ENCODE peak calls at places on chromosomes 7 and 10, in six cellular contexts. P, D, V, Z, C and T are unnamed samples.

GRCh38 chr10:117463545-117463920 is 79.0 kb upstream of the EMX2 start:
- DNase-seq in P (no peak), D (no peak), V (no peak), Z (no peak), C (no peak), T (no peak)

GRCh38 chr10:69392481-69393000 is 24.2 kb downstream of the TACR2 start:
- DNase-seq in P (peak; percentile 94), D (peak; percentile 86), V (peak; percentile 92), Z (peak; percentile 95), C (peak; percentile 87), T (peak; percentile 89)

GRCh38 chr7:27171636-27172387 is 2.3 kb downstream of the HOXA10 start:
- DNase-seq in P (peak; percentile 54), D (peak; percentile 38), V (peak; percentile 24), Z (peak; percentile 66), C (no peak), T (no peak)

GRCh38 chr7:43790834-43791233 is 32.4 kb downstream of the BLVRA start:
- DNase-seq in P (no peak), D (no peak), V (no peak), Z (peak; percentile 37), C (no peak), T (no peak)

GRCh38 chr7:28455486-28455885 is 43.2 kb downstream of the CREB5 start:
- DNase-seq in P (no peak), D (no peak), V (no peak), Z (no peak), C (no peak), T (no peak)

GRCh38 chr10:124626759-124627380 is 117.3 kb downstream of the FAM53B start:
- DNase-seq in P (peak; percentile 91), D (no peak), V (no peak), Z (no peak), C (no peak), T (no peak)

GRCh38 chr7:2934211-2934731 is 90.2 kb upstream of the GNA12 start:
- DNase-seq in P (peak; percentile 61), D (no peak), V (peak; percentile 10), Z (peak; percentile 47), C (peak; percentile 75), T (peak; percentile 80)

GRCh38 chr7:140685407-140686087 is 11.0 kb upstream of the NDUFB2 start:
- DNase-seq in P (peak; percentile 50), D (no peak), V (no peak), Z (no peak), C (no peak), T (no peak)

GRCh38 chr7:132226626-132227290 is 349.5 kb downstream of the PLXNA4 start:
- DNase-seq in P (no peak), D (no peak), V (no peak), Z (no peak), C (no peak), T (no peak)

GRCh38 chr10:108653466-108653865 is 1269.8 kb downstream of the XPNPEP1 start:
- DNase-seq in P (no peak), D (no peak), V (no peak), Z (no peak), C (no peak), T (no peak)

GRCh38 chr10:130301026-130301892 is 165.1 kb downstream of the GLRX3 start:
- DNase-seq in P (peak; percentile 94), D (no peak), V (peak; percentile 26), Z (no peak), C (no peak), T (peak; percentile 89)

GRCh38 chr10:24597961-24598360 is 125.7 kb downstream of the ARHGAP21 start:
- DNase-seq in P (no peak), D (no peak), V (no peak), Z (no peak), C (no peak), T (no peak)

GRCh38 chr10:6583447-6583846 is 3.4 kb upstream of the PRKCQ start:
- DNase-seq in P (no peak), D (no peak), V (no peak), Z (no peak), C (no peak), T (no peak)

GRCh38 chr7:142371586-142372377 is 113.9 kb upstream of the PRSS58 start:
- DNase-seq in P (no peak), D (no peak), V (no peak), Z (no peak), C (no peak), T (no peak)

GRCh38 chr10:113895018-113895417 is 40.6 kb downstream of the NHLRC2 start:
- DNase-seq in P (no peak), D (no peak), V (no peak), Z (no peak), C (no peak), T (peak; percentile 61)

GRCh38 chr7:50632561-50633413 is 67.6 kb upstream of the DDC start:
- DNase-seq in P (no peak), D (no peak), V (no peak), Z (no peak), C (peak; percentile 48), T (peak; percentile 70)

GRCh38 chr10:75051308-75051707 is 60.1 kb upstream of the SAMD8 start:
- DNase-seq in P (peak; percentile 13), D (no peak), V (no peak), Z (peak; percentile 8), C (no peak), T (no peak)

GRCh38 chr10:6279540-6280267 is 77.0 kb downstream of the PFKFB3 start:
- DNase-seq in P (no peak), D (no peak), V (no peak), Z (no peak), C (peak; percentile 98), T (peak; percentile 57)

GRCh38 chr10:23437987-23438546 is 808 bp upstream of the OTUD1 start:
- DNase-seq in P (peak; percentile 83), D (no peak), V (no peak), Z (no peak), C (no peak), T (no peak)

GRCh38 chr10:30817541-30817940 is 188.0 kb upstream of the LYZL2 start:
- DNase-seq in P (no peak), D (no peak), V (no peak), Z (no peak), C (no peak), T (no peak)

GRCh38 chr10:80535671-80536360 is 1.9 kb upstream of the SH2D4B start:
- DNase-seq in P (peak; percentile 96), D (peak; percentile 69), V (no peak), Z (peak; percentile 78), C (peak; percentile 82), T (no peak)

GRCh38 chr10:15385552-15386455 is 14.7 kb upstream of the FAM171A1 start:
- DNase-seq in P (no peak), D (no peak), V (no peak), Z (no peak), C (no peak), T (no peak)

GRCh38 chr7:47080816-47081215 is 501.1 kb downstream of the TNS3 start:
- DNase-seq in P (no peak), D (no peak), V (no peak), Z (no peak), C (no peak), T (no peak)

GRCh38 chr10:13158401-13158800 is 3.0 kb upstream of the MCM10 start:
- DNase-seq in P (peak; percentile 81), D (no peak), V (no peak), Z (no peak), C (no peak), T (no peak)

GRCh38 chr10:78672898-78673297 is 395.9 kb upstream of the ZMIZ1 start:
- DNase-seq in P (no peak), D (no peak), V (no peak), Z (no peak), C (no peak), T (no peak)

GRCh38 chr10:130396044-130396443 is 259.9 kb downstream of the GLRX3 start:
- DNase-seq in P (no peak), D (no peak), V (no peak), Z (no peak), C (no peak), T (no peak)

GRCh38 chr7:1493571-1493970 is 10.6 kb downstream of the INTS1 start:
- DNase-seq in P (no peak), D (no peak), V (no peak), Z (no peak), C (no peak), T (no peak)

GRCh38 chr7:2478387-2478760 is 2.2 kb upstream of the GRIFIN start:
- DNase-seq in P (no peak), D (peak; percentile 91), V (peak; percentile 77), Z (peak; percentile 87), C (peak; percentile 43), T (no peak)

GRCh38 chr7:9939171-9939570 is 1034.5 kb upstream of the PHF14 start:
- DNase-seq in P (no peak), D (no peak), V (no peak), Z (no peak), C (no peak), T (no peak)

GRCh38 chr7:9937944-9938631 is 1035.6 kb upstream of the PHF14 start:
- DNase-seq in P (no peak), D (no peak), V (no peak), Z (no peak), C (no peak), T (peak; percentile 18)
- H3K4me3 ChIP-seq in P (no peak overlapping the region), D (no peak overlapping the region), V (no peak overlapping the region), Z (no peak overlapping the region), C (no peak overlapping the region), T (no peak overlapping the region)

GRCh38 chr7:148587076-148587475 is 3.5 kb upstream of the C7orf33 start:
- DNase-seq in P (no peak), D (no peak), V (no peak), Z (no peak), C (no peak), T (no peak)

GRCh38 chr7:148575640-148576411 is 14.7 kb upstream of the C7orf33 start:
- DNase-seq in P (peak; percentile 85), D (peak; percentile 59), V (peak; percentile 68), Z (peak; percentile 75), C (peak; percentile 58), T (peak; percentile 70)

GRCh38 chr7:148584154-148584827 is 6.3 kb upstream of the C7orf33 start:
- DNase-seq in P (no peak), D (no peak), V (no peak), Z (no peak), C (no peak), T (no peak)

GRCh38 chr7:148585399-148585798 is 5.2 kb upstream of the C7orf33 start:
- DNase-seq in P (no peak), D (no peak), V (no peak), Z (no peak), C (no peak), T (no peak)

DNA sequence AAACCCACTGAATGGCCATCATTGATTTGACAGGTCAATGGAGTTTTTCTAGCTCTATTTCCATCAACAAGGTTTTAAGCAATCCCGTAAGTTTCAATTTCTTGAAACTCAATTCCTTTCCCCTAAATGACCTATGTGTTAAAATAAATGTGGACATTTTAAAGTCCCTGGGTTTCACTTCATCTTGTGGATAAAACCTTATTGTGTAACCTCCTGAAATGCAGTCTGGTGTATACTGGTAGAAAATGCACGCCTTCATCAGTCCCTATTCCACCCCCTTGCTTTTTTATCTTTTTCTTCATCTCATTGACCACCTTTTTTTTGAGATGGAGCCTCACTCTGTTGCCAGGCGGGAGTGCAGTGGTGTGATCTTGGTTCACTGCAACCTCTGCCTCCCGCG is 8.9 kb upstream of the C7orf33 start:
- DNase-seq in P (no peak), D (no peak), V (no peak), Z (no peak), C (no peak), T (no peak)
- TF ChIP-seq CTCF in P (no peak), D (no peak), V (no peak), Z (no peak), C (no peak), T (no peak)

GRCh38 chr10:1579141-1579491 is 158.2 kb downstream of the ADARB2 start:
- DNase-seq in P (no peak), D (no peak), V (no peak), Z (no peak), C (no peak), T (no peak)
- H3K4me3 ChIP-seq in P (no peak overlapping the region), D (no peak overlapping the region), V (no peak overlapping the region), Z (no peak overlapping the region), C (no peak overlapping the region), T (no peak overlapping the region)

GRCh38 chr7:103613655-103614642 is 167.9 kb upstream of the SLC26A5 start:
- DNase-seq in P (no peak), D (no peak), V (no peak), Z (no peak), C (no peak), T (no peak)
- TF ChIP-seq CTCF in P (no peak), D (no peak), V (no peak), Z (no peak), C (peak; percentile 23), T (peak; percentile 32)